ENCODE peak calls at places on chromosomes 4 and X, in six cellular contexts. S, R, T, Q, M and J are unnamed samples.

GRCh38 chr4:2472187-2472586 is 3.3 kb downstream of the RNF4 start:
- DNase-seq in M (no peak), Q (no peak), T (no peak), R (no peak), S (no peak), J (no peak)

GRCh38 chrX:135185795-135186443 is 14.7 kb upstream of the CT55 start:
- DNase-seq in T (peak), Q (peak), S (no peak), M (no peak), R (no peak), J (no peak)

GRCh38 chr4:139835006-139835405 is 169.4 kb downstream of the MGST2 start:
- DNase-seq in S (no peak), T (no peak), M (no peak), Q (no peak), R (no peak), J (no peak)

GRCh38 chr4:98341309-98341708 is 80.1 kb downstream of the RAP1GDS1 start:
- DNase-seq in R (no peak), T (no peak), Q (no peak), S (no peak), M (no peak), J (no peak)

GRCh38 chr4:4248885-4249203 is 821 bp upstream of the TMEM128 start:
- DNase-seq in S (no peak), R (no peak), M (no peak), Q (no peak), T (no peak), J (no peak)

GRCh38 chrX:145609951-145610511 is 207.6 kb upstream of the SLITRK2 start:
- DNase-seq in Q (peak), S (no peak), R (no peak), T (peak), M (no peak), J (no peak)

GRCh38 chrX:48460606-48461005 is 9.5 kb downstream of the SLC38A5 start:
- DNase-seq in S (no peak), Q (no peak), T (no peak), M (no peak), R (no peak), J (no peak)

GRCh38 chr4:141541851-141542250 is 94.5 kb upstream of the IL15 start:
- DNase-seq in Q (no peak), S (no peak), T (no peak), R (no peak), M (no peak), J (no peak)

GRCh38 chrX:150517303-150517896 is 51.0 kb upstream of the MTM1 start:
- DNase-seq in T (peak), R (no peak), Q (no peak), S (no peak), M (no peak), J (no peak)

GRCh38 chr4:83378426-83378825 is 43.8 kb upstream of the HPSE start:
- DNase-seq in S (no peak), R (no peak), M (no peak), T (no peak), Q (no peak), J (no peak)

GRCh38 chr4:82898322-82899243 is 2.0 kb upstream of the THAP9 start:
- DNase-seq in T (peak), S (no peak), Q (peak), R (no peak), M (no peak), J (no peak)

GRCh38 chrX:123504630-123505270 is 228.1 kb downstream of the THOC2 start:
- DNase-seq in S (no peak), M (no peak), R (no peak), Q (no peak), T (no peak), J (no peak)

GRCh38 chrX:2387614-2388239 is 113.0 kb downstream of the DHRSX start:
- DNase-seq in S (no peak), T (no peak), Q (peak), M (no peak), R (no peak), J (no peak)

GRCh38 chr4:683982-684571 is 4.9 kb downstream of the SLC49A3 start:
- DNase-seq in Q (peak), M (peak), R (peak), S (peak), T (no peak), J (no peak)

GRCh38 chr4:83581411-83582288 is 45.7 kb downstream of the GPAT3 start:
- DNase-seq in R (no peak), Q (no peak), M (no peak), S (no peak), T (no peak), J (no peak)

GRCh38 chr4:61397174-61397573 is 197.0 kb downstream of the ADGRL3 start:
- DNase-seq in Q (no peak), S (no peak), R (no peak), M (no peak), T (no peak), J (no peak)

GRCh38 chr4:52507774-52508173 is 151.3 kb downstream of the USP46 start:
- DNase-seq in Q (no peak), T (no peak), M (no peak), S (no peak), R (no peak), J (no peak)

GRCh38 chrX:39262641-39263040 is 461.4 kb downstream of the MID1IP1 start:
- DNase-seq in Q (no peak), R (no peak), T (no peak), M (peak), S (no peak), J (no peak)

GRCh38 chr4:141037441-141037840 is 95.8 kb downstream of the RNF150 start:
- DNase-seq in Q (no peak), R (no peak), S (no peak), M (no peak), T (no peak), J (no peak)

GRCh38 chr4:72326692-72327632 is 242.1 kb downstream of the ADAMTS3 start:
- DNase-seq in T (no peak), R (no peak), Q (peak), S (no peak), M (no peak), J (no peak)

GRCh38 chr4:30717208-30718020 is 2.8 kb upstream of the PCDH7 start:
- DNase-seq in R (peak), S (peak), M (no peak), T (no peak), Q (peak), J (no peak)

GRCh38 chrX:74422029-74422352 is 698 bp downstream of the SLC16A2 start:
- DNase-seq in S (peak), M (no peak), T (no peak), Q (no peak), R (no peak), J (no peak)

GRCh38 chrX:129724767-129725166 is 14.0 kb upstream of the XPNPEP2 start:
- DNase-seq in Q (no peak), R (no peak), T (no peak), M (no peak), S (no peak), J (no peak)

GRCh38 chrX:15043538-15043937 is 170.3 kb downstream of the MOSPD2 start:
- DNase-seq in R (no peak), S (no peak), T (no peak), M (no peak), Q (no peak), J (no peak)

GRCh38 chr4:12761694-12762093 is 722.4 kb downstream of the RAB28 start:
- DNase-seq in T (no peak), M (no peak), S (no peak), R (no peak), Q (no peak), J (no peak)

GRCh38 chr4:1204828-1205591 is 32.6 kb upstream of the SPON2 start:
- DNase-seq in M (no peak), T (no peak), Q (no peak), R (peak), S (peak), J (no peak)

GRCh38 chr4:25552580-25553271 is 102.9 kb upstream of the SLC34A2 start:
- DNase-seq in Q (peak), T (no peak), S (no peak), R (peak), M (no peak), J (no peak)

GRCh38 chrX:22627576-22627975 is 354.9 kb downstream of the CBLL2 start:
- DNase-seq in Q (no peak), M (no peak), S (no peak), T (no peak), R (no peak), J (no peak)

GRCh38 chr4:173264245-173264959 is 69.8 kb downstream of the HMGB2 start:
- DNase-seq in Q (no peak), M (no peak), T (peak), R (no peak), S (peak), J (no peak)

GRCh38 chrX:131795442-131796229 is 227.5 kb upstream of the STK26 start:
- DNase-seq in Q (no peak), S (no peak), R (no peak), T (no peak), M (no peak), J (no peak)

GRCh38 chrX:131791608-131792355 is 231.3 kb upstream of the STK26 start:
- DNase-seq in M (no peak), Q (no peak), T (no peak), S (no peak), R (no peak), J (no peak)

GRCh38 chrX:131792356-131792749 is 230.7 kb upstream of the STK26 start:
- DNase-seq in R (no peak), Q (peak), T (no peak), S (peak), M (peak), J (no peak)

GRCh38 chrX:131789664-131790063 is 233.4 kb upstream of the STK26 start:
- DNase-seq in T (no peak), M (no peak), R (no peak), Q (no peak), S (no peak), J (no peak)

GRCh38 chrX:131792789-131793462 is 230.2 kb upstream of the STK26 start:
- DNase-seq in R (no peak), Q (peak), S (peak), T (no peak), M (peak), J (no peak)
- TF ChIP-seq CTCF in R (no peak), Q (peak), S (peak), T (no peak), M (peak), J (no peak)

DNA sequence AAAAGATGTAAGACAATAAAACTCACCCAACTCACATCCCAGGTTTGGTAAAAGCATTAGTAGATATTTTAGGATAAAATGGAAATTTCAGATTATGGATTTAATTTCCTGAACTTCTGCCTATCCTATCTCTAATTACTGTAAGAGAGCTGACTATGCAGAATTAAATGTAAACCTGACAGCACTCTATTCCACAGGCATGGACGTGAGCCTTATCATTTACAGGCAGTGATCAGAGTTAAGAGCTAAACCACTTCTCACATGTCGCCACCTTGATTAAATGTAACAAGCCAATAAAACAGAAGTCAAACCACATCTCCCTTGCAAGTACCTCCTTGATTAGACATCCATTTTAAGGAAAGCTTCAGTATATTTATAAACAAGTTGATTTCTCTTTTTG is 97.5 kb upstream of the CBR4 start:
- DNase-seq in T (no peak), Q (no peak), M (no peak), S (no peak), R (no peak), J (no peak)
- TF ChIP-seq CTCF in T (no peak), Q (no peak), M (no peak), S (no peak), R (no peak), J (no peak)

GRCh38 chrX:109390556-109390955 is 91.3 kb downstream of the GUCY2F start:
- DNase-seq in S (no peak), R (no peak), T (no peak), M (no peak), Q (no peak), J (no peak)

GRCh38 chrX:109382332-109382731 is 99.6 kb downstream of the GUCY2F start:
- DNase-seq in T (no peak), R (no peak), Q (no peak), M (no peak), S (no peak), J (no peak)

GRCh38 chrX:109389917-109390316 is 92.0 kb downstream of the GUCY2F start:
- DNase-seq in M (no peak), S (no peak), T (no peak), Q (no peak), R (no peak), J (no peak)

GRCh38 chrX:109384569-109385174 is 97.2 kb downstream of the GUCY2F start:
- DNase-seq in T (no peak), S (no peak), Q (peak), M (no peak), R (no peak), J (no peak)
- TF ChIP-seq CTCF in T (peak), S (peak), Q (peak), M (no peak), R (peak), J (peak)

DNA sequence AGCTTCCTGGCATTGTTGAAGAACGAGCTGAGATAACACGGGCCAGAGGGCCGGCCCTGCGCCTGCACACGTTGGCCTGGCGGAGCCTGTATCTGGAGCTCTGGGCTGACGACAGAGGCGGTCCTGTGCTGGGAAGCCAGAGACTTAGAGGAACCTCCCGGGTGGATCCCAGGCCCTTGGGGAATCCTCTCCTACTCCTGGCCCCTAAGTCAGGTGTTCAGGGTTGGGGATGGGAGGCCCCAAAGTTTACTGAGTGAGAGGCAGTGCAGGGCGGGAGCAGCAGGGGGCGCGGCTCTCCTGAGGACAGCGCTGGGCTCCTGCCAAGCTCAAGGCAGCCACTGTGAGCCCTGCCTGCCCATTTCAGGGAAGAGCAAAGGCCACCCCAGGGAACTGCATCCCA is 2.5 kb upstream of the HTRA3 start:
- DNase-seq in R (peak), Q (peak), T (no peak), S (peak), M (no peak), J (peak)
- TF ChIP-seq CTCF in R (peak), Q (peak), T (peak), S (peak), M (no peak), J (peak)

DNA sequence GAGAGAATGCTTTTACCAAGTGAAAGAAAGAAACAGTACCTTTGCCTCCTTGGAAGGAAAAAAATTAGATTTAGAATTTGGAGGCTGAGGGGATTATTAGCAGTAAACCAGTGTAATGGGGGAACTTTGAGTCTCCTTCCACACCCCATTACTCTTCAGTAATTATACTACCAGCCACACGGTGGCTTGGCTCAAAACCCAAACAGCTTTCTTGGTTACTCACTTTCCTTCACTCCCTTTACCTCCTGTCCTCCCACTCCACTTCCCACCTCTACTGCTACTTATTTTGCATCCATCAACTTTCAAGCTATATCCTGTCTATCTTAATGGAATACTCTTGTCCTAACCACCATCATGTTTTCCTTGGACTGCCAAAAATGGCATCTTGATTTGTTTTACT is 310.6 kb upstream of the AADAT start:
- DNase-seq in R (no peak), Q (peak), M (no peak), T (no peak), S (no peak), J (no peak)
- TF ChIP-seq CTCF in R (no peak), Q (peak), M (no peak), T (no peak), S (no peak), J (no peak)

GRCh38 chr4:37976991-37977470 is 16.8 kb downstream of the PTTG2 start:
- DNase-seq in T (no peak), Q (peak), M (no peak), R (peak), S (peak), J (peak)
- TF ChIP-seq CTCF in T (no peak), Q (no peak), M (no peak), R (no peak), S (no peak), J (peak)

GRCh38 chr4:170716868-170717267 is 627.1 kb upstream of the AADAT start:
- DNase-seq in R (no peak), Q (peak), S (no peak), T (no peak), M (no peak), J (no peak)
- TF ChIP-seq CTCF in R (no peak), Q (peak), S (no peak), T (peak), M (no peak), J (no peak)

GRCh38 chrX:17697191-17697590 is 40.1 kb upstream of the SCML1 start:
- DNase-seq in S (no peak), T (no peak), M (no peak), Q (peak), R (no peak), J (no peak)
- TF ChIP-seq CTCF in S (no peak), T (no peak), M (no peak), Q (peak), R (no peak), J (no peak)

DNA sequence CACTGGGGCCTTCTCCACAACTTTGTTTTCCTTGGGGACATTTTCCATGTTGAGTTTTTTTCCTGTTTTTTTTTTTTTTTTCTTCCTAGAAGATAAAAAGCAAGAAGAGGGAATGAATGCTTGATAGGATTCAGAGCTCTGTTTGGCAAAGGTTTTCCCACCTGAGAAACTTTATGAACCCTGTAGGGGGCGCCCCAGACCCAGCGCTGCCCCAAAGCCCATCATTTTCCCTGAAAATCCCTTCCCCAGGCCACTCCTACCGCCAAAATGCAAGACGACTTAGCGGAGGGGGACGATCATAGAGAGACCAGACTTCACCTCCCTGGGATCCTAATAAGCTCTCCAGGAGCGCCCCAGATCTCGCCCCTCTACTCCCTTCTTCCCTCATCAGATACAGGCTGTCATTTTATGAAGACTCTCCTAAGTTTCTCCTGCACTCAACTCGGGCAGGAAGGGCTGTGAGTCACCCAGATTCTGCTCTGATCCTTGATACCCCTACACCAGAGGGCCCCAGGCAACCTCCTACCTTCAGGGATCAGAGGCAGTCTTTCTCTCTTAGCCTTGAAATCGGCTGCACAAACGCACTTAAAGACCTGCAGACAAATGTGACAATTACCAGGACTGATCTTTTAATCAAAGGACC is 1.4 kb downstream of the BEX5 start:
- DNase-seq in M (no peak), Q (no peak), S (no peak), R (no peak), T (no peak), J (no peak)
- TF ChIP-seq CTCF in M (peak), Q (peak), S (no peak), R (peak), T (no peak), J (peak)

GRCh38 chr4:175562537-175562936 is 249.5 kb downstream of the GPM6A start:
- DNase-seq in Q (no peak), R (no peak), M (no peak), T (no peak), S (no peak), J (no peak)

GRCh38 chr4:175561691-175562090 is 250.4 kb downstream of the GPM6A start:
- DNase-seq in R (no peak), S (no peak), M (no peak), Q (no peak), T (no peak), J (no peak)

GRCh38 chr4:175562111-175562510 is 250.0 kb downstream of the GPM6A start:
- DNase-seq in T (no peak), S (no peak), R (no peak), Q (no peak), M (no peak), J (no peak)

DNA sequence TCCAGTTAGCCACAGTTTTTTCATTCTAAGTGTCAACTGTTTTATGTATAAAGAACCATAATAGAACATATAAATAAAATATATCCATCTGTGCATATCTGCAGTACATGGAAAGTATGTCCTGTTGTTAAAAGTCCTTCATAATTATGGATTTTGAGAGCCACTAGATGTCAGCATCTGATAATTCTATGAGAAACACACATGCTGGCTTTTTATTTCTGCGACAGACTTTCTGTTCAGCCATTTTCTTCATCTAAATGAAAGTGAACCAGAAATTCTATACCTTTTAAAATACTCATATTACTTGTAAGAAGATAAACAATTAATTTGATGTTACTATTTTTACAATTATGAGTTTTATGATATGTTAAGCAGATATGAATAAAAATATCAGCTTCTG is 251.4 kb downstream of the GPM6A start:
- DNase-seq in M (no peak), S (no peak), R (no peak), Q (peak), T (no peak), J (no peak)
- TF ChIP-seq CTCF in M (no peak), S (peak), R (no peak), Q (peak), T (no peak), J (no peak)